ENCODE peak calls at places on chromosomes 2 and 18, in six cellular contexts. R is GM12892, I is K562, Q is HepG2, H is GM12878, T is H1. G is an unnamed sample.

GRCh38 chr2:64207573-64207972 is 63.4 kb upstream of the PELI1 start:
- DNase-seq in R (no peak), I (no peak), Q (no peak), H (peak), T (no peak), G (no peak)

GRCh38 chr18:79326413-79327198 is 69.1 kb upstream of the NFATC1 start:
- DNase-seq in R (no peak), I (no peak), Q (no peak), H (no peak), T (no peak), G (no peak)

GRCh38 chr2:182302174-182302573 is 124.7 kb downstream of the PDE1A start:
- DNase-seq in R (no peak), I (no peak), Q (no peak), H (no peak), T (no peak), G (no peak)

GRCh38 chr18:6624729-6625308 is 104.7 kb upstream of the ARHGAP28 start:
- DNase-seq in R (no peak), I (no peak), Q (no peak), H (no peak), T (no peak), G (no peak)

GRCh38 chr2:212538156-212539144 is at the start of gene ERBB4:
- DNase-seq in R (no peak), I (no peak), Q (no peak), H (no peak), T (peak), G (no peak)

GRCh38 chr2:27016801-27017325 is 15.9 kb upstream of the TMEM214 start:
- DNase-seq in R (no peak), I (peak), Q (peak), H (no peak), T (peak), G (no peak)

GRCh38 chr2:238868616-238869292 is 20.9 kb downstream of the TWIST2 start:
- DNase-seq in R (no peak), I (no peak), Q (peak), H (no peak), T (no peak), G (no peak)

GRCh38 chr18:59874166-59874565 is 25.6 kb upstream of the PMAIP1 start:
- DNase-seq in R (no peak), I (no peak), Q (peak), H (no peak), T (no peak), G (no peak)

GRCh38 chr2:177622516-177622915 is 229.9 kb downstream of the AGPS start:
- DNase-seq in R (no peak), I (no peak), Q (peak), H (no peak), T (no peak), G (no peak)

GRCh38 chr2:218400167-218400929 is 680 bp downstream of the CTDSP1 start:
- DNase-seq in R (peak), I (peak), Q (no peak), H (no peak), T (peak), G (peak)

GRCh38 chr2:144004742-144005141 is 515.2 kb downstream of the ZEB2 start:
- DNase-seq in R (no peak), I (no peak), Q (no peak), H (no peak), T (no peak), G (no peak)

GRCh38 chr2:183614797-183615429 is 490.7 kb downstream of the NUP35 start:
- DNase-seq in R (no peak), I (no peak), Q (no peak), H (no peak), T (no peak), G (no peak)

GRCh38 chr2:45812039-45812500 is 160.6 kb downstream of the PRKCE start:
- DNase-seq in R (no peak), I (no peak), Q (no peak), H (no peak), T (no peak), G (no peak)

GRCh38 chr2:36967236-36967876 is 1.0 kb upstream of the STRN start:
- DNase-seq in R (no peak), I (no peak), Q (peak), H (no peak), T (no peak), G (no peak)

GRCh38 chr2:96408631-96409542 is 73.3 kb downstream of the NCAPH start:
- DNase-seq in R (no peak), I (no peak), Q (peak), H (no peak), T (no peak), G (no peak)

GRCh38 chr2:172997031-172997430 is 78.6 kb upstream of the MAP3K20 start:
- DNase-seq in R (no peak), I (no peak), Q (no peak), H (no peak), T (no peak), G (no peak)

GRCh38 chr2:10448208-10448645 is at the start of gene ODC1:
- DNase-seq in R (no peak), I (peak), Q (peak), H (peak), T (no peak), G (no peak)
- TF ChIP-seq POLR2A in R (peak), I (no peak), Q (no peak), H (peak), T (peak), G (no peak)

GRCh38 chr2:205612661-205613060 is 69.6 kb upstream of the NRP2 start:
- DNase-seq in R (no peak), I (peak), Q (no peak), H (no peak), T (no peak), G (no peak)
- TF ChIP-seq TAF1 in R (no peak), I (no peak), Q (no peak), H (no peak), T (no peak), G (no peak)

DNA sequence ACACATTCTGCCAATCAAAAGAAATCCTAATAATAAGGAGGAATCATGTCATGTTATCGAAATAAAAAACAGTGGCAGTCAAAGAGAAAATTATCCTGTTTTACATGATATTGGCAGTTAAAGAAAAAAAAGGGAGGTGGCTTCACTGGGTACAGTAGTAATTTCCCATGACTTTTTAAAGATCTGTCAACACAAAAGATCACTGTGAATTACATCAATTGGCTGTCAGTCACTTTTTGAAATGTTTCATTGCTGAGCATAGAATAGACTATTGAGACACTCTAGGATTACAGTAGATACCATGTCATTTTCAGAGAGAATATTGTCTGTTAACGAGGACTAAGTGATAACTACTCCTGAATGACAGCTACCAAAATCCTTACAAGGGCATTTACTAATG is 335.7 kb upstream of the CYP26B1 start:
- DNase-seq in R (no peak), I (no peak), Q (no peak), H (no peak), T (no peak), G (no peak)
- TF ChIP-seq POLR2AphosphoS5 in R (no peak), I (no peak), Q (no peak), H (no peak), T (no peak), G (no peak)

GRCh38 chr2:204989877-204990276 is 444.6 kb downstream of the PARD3B start:
- DNase-seq in R (no peak), I (no peak), Q (no peak), H (no peak), T (no peak), G (no peak)
- TF ChIP-seq POLR2A in R (no peak), I (no peak), Q (no peak), H (no peak), T (no peak), G (no peak)